ENCODE peak calls at places on chromosomes 13 and 19, in five cellular contexts. K, G, O, V and W are unnamed samples.

GRCh38 chr13:37666036-37666435 is 67.5 kb upstream of the POSTN start:
- DNase-seq in K (no peak), G (no peak), V (no peak), O (no peak), W (no peak)

GRCh38 chr13:40653558-40654318 is 12.7 kb downstream of the FOXO1 start:
- DNase-seq in V (no peak), O (no peak), G (no peak), K (no peak), W (no peak)

GRCh38 chr19:44948237-44948636 is 2.4 kb downstream of the APOC2 start:
- DNase-seq in V (no peak), K (no peak), O (no peak), G (no peak), W (no peak)

GRCh38 chr19:4624301-4624700 is 15.0 kb upstream of the TNFAIP8L1 start:
- DNase-seq in G (no peak), V (no peak), K (no peak), O (no peak), W (no peak)

GRCh38 chr13:106617561-106617960 is 49.6 kb upstream of the ARGLU1 start:
- DNase-seq in O (no peak), V (no peak), G (peak; percentile 23), K (no peak), W (no peak)

GRCh38 chr13:105774739-105775460 is 760.6 kb downstream of the EFNB2 start:
- DNase-seq in K (no peak), O (no peak), G (no peak), V (no peak), W (no peak)

GRCh38 chr19:35862528-35862927 is 5.8 kb downstream of the KIRREL2 start:
- DNase-seq in V (no peak), K (no peak), G (no peak), O (no peak), W (no peak)

GRCh38 chr19:12983561-12984142 is 11.6 kb upstream of the NFIX start:
- DNase-seq in O (peak; percentile 83), G (peak; percentile 48), V (peak; percentile 58), K (no peak), W (no peak)

GRCh38 chr13:42807236-42807635 is 25.9 kb downstream of the FAM216B start:
- DNase-seq in O (no peak), K (no peak), G (no peak), V (no peak), W (no peak)

GRCh38 chr19:12833747-12834417 is 497 bp downstream of the RTBDN start:
- DNase-seq in V (no peak), K (no peak), G (no peak), O (peak; percentile 43), W (no peak)

GRCh38 chr13:77398825-77399620 is 72.1 kb upstream of the MYCBP2 start:
- DNase-seq in O (no peak), G (no peak), K (no peak), V (no peak), W (no peak)

GRCh38 chr19:13610042-13610691 is 103.9 kb upstream of the CACNA1A start:
- DNase-seq in O (no peak), K (no peak), G (no peak), V (no peak), W (no peak)

GRCh38 chr13:23979361-23980159 is 82.3 kb upstream of the C1QTNF9B start:
- DNase-seq in V (no peak), O (peak; percentile 10), G (no peak), K (peak; percentile 24), W (no peak)

GRCh38 chr13:35927554-35927953 is 203.6 kb downstream of the DCLK1 start:
- DNase-seq in G (peak; percentile 81), K (peak; percentile 3), V (no peak), O (no peak), W (no peak)

GRCh38 chr13:51562011-51562671 is 22.1 kb upstream of the WDFY2 start:
- DNase-seq in K (no peak), V (no peak), O (no peak), G (no peak), W (no peak)

GRCh38 chr19:21256722-21257121 is 72.5 kb downstream of the ZNF708 start:
- DNase-seq in V (no peak), G (peak; percentile 1), K (no peak), O (no peak), W (no peak)

GRCh38 chr13:98239156-98240076 is 62.3 kb upstream of the RNF113B start:
- DNase-seq in G (no peak), O (no peak), K (no peak), V (no peak), W (no peak)

GRCh38 chr13:101452519-101453485 is at the start of gene ITGBL1:
- DNase-seq in K (no peak), O (no peak), G (no peak), V (no peak), W (peak; percentile 71)